ENCODE peak calls at places on chromosomes 4 and X, in ten cellular contexts. One of them, this sample, is unnamed.

GRCh38 chr4:25993564-25994185 is 79.7 kb downstream of the SMIM20 start:
- DNase-seq in Peyer's patch: no peak
- DNase-seq in astrocyte of the spinal cord: no peak
- DNase-seq in lung: no peak
- DNase-seq in A549: peak; percentile 13
- DNase-seq in AG04450: no peak
- DNase-seq in psoas muscle: peak; percentile 27
- DNase-seq in hepatocyte: peak; percentile 22
- DNase-seq in left ventricle myocardium inferior: peak; percentile 29
- DNase-seq in RWPE1: peak; percentile 17
- DNase-seq in this sample: no peak

GRCh38 chr4:2287594-2287915 is 25.6 kb upstream of the MXD4 start:
- DNase-seq in hepatocyte: no peak
- DNase-seq in Peyer's patch: peak; percentile 39
- DNase-seq in left ventricle myocardium inferior: no peak
- DNase-seq in psoas muscle: no peak
- DNase-seq in lung: no peak
- DNase-seq in RWPE1: no peak
- DNase-seq in A549: no peak
- DNase-seq in astrocyte of the spinal cord: no peak
- DNase-seq in AG04450: no peak
- DNase-seq in this sample: no peak

GRCh38 chr4:96952610-96953009 is 1112.7 kb downstream of the PDHA2 start:
- DNase-seq in A549: no peak
- DNase-seq in Peyer's patch: no peak
- DNase-seq in astrocyte of the spinal cord: no peak
- DNase-seq in psoas muscle: no peak
- DNase-seq in left ventricle myocardium inferior: no peak
- DNase-seq in RWPE1: no peak
- DNase-seq in lung: no peak
- DNase-seq in AG04450: no peak
- DNase-seq in hepatocyte: no peak
- DNase-seq in this sample: no peak

GRCh38 chrX:133497356-133497755 is 82.1 kb upstream of the GPC4 start:
- DNase-seq in RWPE1: no peak
- DNase-seq in A549: no peak
- DNase-seq in left ventricle myocardium inferior: no peak
- DNase-seq in hepatocyte: peak; percentile 18
- DNase-seq in AG04450: no peak
- DNase-seq in astrocyte of the spinal cord: no peak
- DNase-seq in psoas muscle: no peak
- DNase-seq in lung: no peak
- DNase-seq in Peyer's patch: no peak
- DNase-seq in this sample: no peak

GRCh38 chr4:146054676-146055075 is 116.1 kb upstream of the ZNF827 start:
- DNase-seq in left ventricle myocardium inferior: no peak
- DNase-seq in Peyer's patch: no peak
- DNase-seq in lung: no peak
- DNase-seq in astrocyte of the spinal cord: no peak
- DNase-seq in A549: no peak
- DNase-seq in psoas muscle: no peak
- DNase-seq in hepatocyte: no peak
- DNase-seq in RWPE1: no peak
- DNase-seq in AG04450: no peak
- DNase-seq in this sample: no peak

GRCh38 chr4:127698789-127699200 is 31.4 kb upstream of the SLC25A31 start:
- DNase-seq in hepatocyte: no peak
- DNase-seq in Peyer's patch: no peak
- DNase-seq in astrocyte of the spinal cord: peak; percentile 85
- DNase-seq in AG04450: no peak
- DNase-seq in left ventricle myocardium inferior: no peak
- DNase-seq in A549: peak; percentile 19
- DNase-seq in psoas muscle: no peak
- DNase-seq in RWPE1: peak; percentile 85
- DNase-seq in lung: no peak
- DNase-seq in this sample: no peak

GRCh38 chr4:144723471-144723870 is 77.5 kb downstream of the HHIP start:
- DNase-seq in lung: no peak
- DNase-seq in left ventricle myocardium inferior: no peak
- DNase-seq in AG04450: no peak
- DNase-seq in A549: no peak
- DNase-seq in Peyer's patch: no peak
- DNase-seq in psoas muscle: no peak
- DNase-seq in RWPE1: no peak
- DNase-seq in hepatocyte: no peak
- DNase-seq in astrocyte of the spinal cord: no peak
- DNase-seq in this sample: no peak

GRCh38 chr4:25889626-25890025 is 24.4 kb upstream of the SMIM20 start:
- DNase-seq in Peyer's patch: no peak
- DNase-seq in left ventricle myocardium inferior: no peak
- DNase-seq in AG04450: no peak
- DNase-seq in A549: no peak
- DNase-seq in psoas muscle: no peak
- DNase-seq in astrocyte of the spinal cord: no peak
- DNase-seq in hepatocyte: no peak
- DNase-seq in lung: no peak
- DNase-seq in RWPE1: no peak
- DNase-seq in this sample: no peak

GRCh38 chr4:7761720-7762119 is 177.9 kb downstream of the AFAP1 start:
- DNase-seq in left ventricle myocardium inferior: peak; percentile 84
- DNase-seq in psoas muscle: peak; percentile 81
- DNase-seq in AG04450: no peak
- DNase-seq in hepatocyte: peak; percentile 84
- DNase-seq in astrocyte of the spinal cord: no peak
- DNase-seq in A549: peak; percentile 49
- DNase-seq in Peyer's patch: peak; percentile 71
- DNase-seq in RWPE1: peak; percentile 21
- DNase-seq in lung: peak; percentile 58
- DNase-seq in this sample: peak; percentile 24

GRCh38 chr4:184818216-184818564 is 7.6 kb downstream of the ACSL1 start:
- DNase-seq in hepatocyte: no peak
- DNase-seq in AG04450: no peak
- DNase-seq in psoas muscle: no peak
- DNase-seq in astrocyte of the spinal cord: no peak
- DNase-seq in RWPE1: no peak
- DNase-seq in left ventricle myocardium inferior: no peak
- DNase-seq in Peyer's patch: no peak
- DNase-seq in A549: no peak
- DNase-seq in lung: no peak
- DNase-seq in this sample: no peak

GRCh38 chr4:184815046-184815877 is 10.5 kb downstream of the ACSL1 start:
- DNase-seq in lung: peak; percentile 89
- DNase-seq in left ventricle myocardium inferior: peak; percentile 80
- DNase-seq in psoas muscle: peak; percentile 77
- DNase-seq in AG04450: no peak
- DNase-seq in astrocyte of the spinal cord: peak; percentile 80
- DNase-seq in hepatocyte: peak; percentile 92
- DNase-seq in A549: peak; percentile 24
- DNase-seq in Peyer's patch: peak; percentile 73
- DNase-seq in RWPE1: peak; percentile 96
- DNase-seq in this sample: no peak

GRCh38 chr4:184814686-184815045 is 11.1 kb downstream of the ACSL1 start:
- DNase-seq in AG04450: no peak
- DNase-seq in left ventricle myocardium inferior: no peak
- DNase-seq in hepatocyte: no peak
- DNase-seq in Peyer's patch: no peak
- DNase-seq in lung: no peak
- DNase-seq in psoas muscle: no peak
- DNase-seq in astrocyte of the spinal cord: no peak
- DNase-seq in RWPE1: no peak
- DNase-seq in A549: no peak
- DNase-seq in this sample: no peak

GRCh38 chr4:184817494-184818215 is 8.1 kb downstream of the ACSL1 start:
- DNase-seq in left ventricle myocardium inferior: no peak
- DNase-seq in psoas muscle: no peak
- DNase-seq in AG04450: no peak
- DNase-seq in RWPE1: no peak
- DNase-seq in Peyer's patch: no peak
- DNase-seq in A549: no peak
- DNase-seq in astrocyte of the spinal cord: no peak
- DNase-seq in lung: no peak
- DNase-seq in hepatocyte: no peak
- DNase-seq in this sample: no peak

GRCh38 chr4:184816962-184817361 is 8.8 kb downstream of the ACSL1 start:
- DNase-seq in left ventricle myocardium inferior: no peak
- DNase-seq in AG04450: no peak
- DNase-seq in astrocyte of the spinal cord: no peak
- DNase-seq in RWPE1: no peak
- DNase-seq in hepatocyte: no peak
- DNase-seq in lung: no peak
- DNase-seq in psoas muscle: no peak
- DNase-seq in A549: no peak
- DNase-seq in Peyer's patch: no peak
- DNase-seq in this sample: no peak
- TF ChIP-seq CTCF in left ventricle myocardium inferior: no peak
- TF ChIP-seq CTCF in AG04450: no peak
- TF ChIP-seq CTCF in astrocyte of the spinal cord: no peak
- TF ChIP-seq CTCF in RWPE1: no peak
- TF ChIP-seq CTCF in hepatocyte: no peak
- TF ChIP-seq CTCF in lung: no peak
- TF ChIP-seq CTCF in psoas muscle: no peak
- TF ChIP-seq CTCF in A549: no peak
- TF ChIP-seq CTCF in Peyer's patch: no peak
- TF ChIP-seq CTCF in this sample: no peak

GRCh38 chr4:185656467-185656890 is 121.2 kb upstream of the PDLIM3 start:
- DNase-seq in Peyer's patch: no peak
- DNase-seq in RWPE1: no peak
- DNase-seq in A549: no peak
- DNase-seq in astrocyte of the spinal cord: peak; percentile 75
- DNase-seq in left ventricle myocardium inferior: peak; percentile 47
- DNase-seq in psoas muscle: peak; percentile 38
- DNase-seq in AG04450: no peak
- DNase-seq in hepatocyte: peak; percentile 42
- DNase-seq in lung: no peak
- DNase-seq in this sample: no peak
- TF ChIP-seq CTCF in Peyer's patch: no peak
- TF ChIP-seq CTCF in RWPE1: peak; percentile 13
- TF ChIP-seq CTCF in A549: no peak
- TF ChIP-seq CTCF in astrocyte of the spinal cord: peak; percentile 75
- TF ChIP-seq CTCF in left ventricle myocardium inferior: peak; percentile 59
- TF ChIP-seq CTCF in psoas muscle: peak; percentile 22
- TF ChIP-seq CTCF in AG04450: peak; percentile 48
- TF ChIP-seq CTCF in hepatocyte: peak; percentile 40
- TF ChIP-seq CTCF in lung: no peak
- TF ChIP-seq CTCF in this sample: no peak

DNA sequence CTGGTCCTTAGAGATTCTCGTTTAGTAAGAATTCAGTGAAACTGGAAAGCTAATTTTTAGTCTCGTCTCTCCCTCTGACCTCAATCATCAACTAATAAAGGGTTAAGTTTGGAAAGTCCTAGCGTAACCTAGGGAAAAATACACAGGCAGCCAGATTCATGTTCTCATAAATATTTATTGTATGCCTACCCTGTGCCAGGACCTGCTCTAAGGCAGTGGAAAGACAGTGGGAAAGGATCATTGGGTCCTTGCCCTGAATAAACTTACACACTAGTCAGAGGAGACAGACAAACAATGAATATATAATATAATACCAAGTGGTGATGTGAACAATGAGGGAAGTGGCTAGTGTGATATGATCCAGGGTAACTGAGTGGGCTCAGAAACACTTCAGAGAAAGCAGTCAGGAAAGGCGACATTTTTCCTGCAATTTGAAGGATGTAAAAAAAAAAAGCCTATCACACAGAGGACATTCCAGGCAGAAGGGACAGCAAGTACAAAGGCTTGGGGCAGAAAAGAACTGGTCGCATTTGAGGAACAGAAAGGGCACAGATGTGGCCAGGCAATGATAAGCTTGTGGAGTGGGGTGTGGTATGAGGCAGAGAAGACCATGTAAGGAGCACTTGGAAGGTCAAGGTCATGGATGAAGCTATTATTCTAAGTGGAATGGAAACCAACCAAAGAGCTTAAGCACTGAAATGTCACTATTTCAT is 128.8 kb downstream of the AMELX start:
- DNase-seq in astrocyte of the spinal cord: no peak
- DNase-seq in psoas muscle: no peak
- DNase-seq in left ventricle myocardium inferior: no peak
- DNase-seq in Peyer's patch: no peak
- DNase-seq in lung: no peak
- DNase-seq in A549: no peak
- DNase-seq in AG04450: no peak
- DNase-seq in RWPE1: no peak
- DNase-seq in hepatocyte: no peak
- DNase-seq in this sample: no peak
- TF ChIP-seq CTCF in astrocyte of the spinal cord: no peak
- TF ChIP-seq CTCF in psoas muscle: no peak
- TF ChIP-seq CTCF in left ventricle myocardium inferior: no peak
- TF ChIP-seq CTCF in Peyer's patch: no peak
- TF ChIP-seq CTCF in lung: no peak
- TF ChIP-seq CTCF in A549: no peak
- TF ChIP-seq CTCF in AG04450: no peak
- TF ChIP-seq CTCF in RWPE1: no peak
- TF ChIP-seq CTCF in hepatocyte: no peak
- TF ChIP-seq CTCF in this sample: no peak

GRCh38 chrX:140050906-140051305 is 85.6 kb upstream of the CXorf66 start:
- DNase-seq in astrocyte of the spinal cord: peak; percentile 5
- DNase-seq in AG04450: no peak
- DNase-seq in lung: no peak
- DNase-seq in left ventricle myocardium inferior: no peak
- DNase-seq in psoas muscle: no peak
- DNase-seq in Peyer's patch: no peak
- DNase-seq in A549: no peak
- DNase-seq in RWPE1: peak; percentile 1
- DNase-seq in hepatocyte: no peak
- DNase-seq in this sample: no peak
- TF ChIP-seq CTCF in astrocyte of the spinal cord: peak; percentile 23
- TF ChIP-seq CTCF in AG04450: peak; percentile 35
- TF ChIP-seq CTCF in lung: no peak
- TF ChIP-seq CTCF in left ventricle myocardium inferior: peak; percentile 30
- TF ChIP-seq CTCF in psoas muscle: no peak
- TF ChIP-seq CTCF in Peyer's patch: no peak
- TF ChIP-seq CTCF in A549: peak; percentile 29
- TF ChIP-seq CTCF in RWPE1: peak; percentile 23
- TF ChIP-seq CTCF in hepatocyte: peak; percentile 31
- TF ChIP-seq CTCF in this sample: no peak